ENCODE peak calls at places on chromosomes 3 and 15, in ten cellular contexts. T, L, M, P, J, W, F, B, N and Q are unnamed samples.
A peak's percentile ranks its signal among the peaks of the same experiment; 100 is the strongest.

GRCh38 chr15:74889390-74889881 is 406 bp upstream of the MPI start:
- DNase-seq in P (no peak), N (no peak), W (peak; percentile 75), L (no peak), M (peak; percentile 56), B (peak; percentile 82), J (peak; percentile 63), F (peak; percentile 61), T (peak; percentile 53), Q (no peak)

GRCh38 chr3:4722103-4722502 is 229.0 kb downstream of the ITPR1 start:
- DNase-seq in N (peak; percentile 91), L (no peak), P (peak; percentile 21), W (no peak), J (peak; percentile 56), T (peak; percentile 74), M (peak; percentile 66), B (peak; percentile 76), F (peak; percentile 36), Q (peak; percentile 36)

GRCh38 chr15:79978694-79979519 is 7.9 kb upstream of the BCL2A1 start:
- DNase-seq in N (no peak), P (no peak), B (peak; percentile 42), W (no peak), L (no peak), M (peak; percentile 49), T (peak; percentile 73), F (no peak), J (no peak), Q (no peak)

GRCh38 chr15:57565326-57565725 is 26.4 kb upstream of the MYZAP start:
- DNase-seq in B (no peak), F (no peak), P (no peak), W (no peak), T (peak; percentile 53), L (peak; percentile 11), M (no peak), J (no peak), N (no peak), Q (no peak)

GRCh38 chr3:27607370-27607769 is 114.8 kb downstream of the EOMES start:
- DNase-seq in T (no peak), N (peak; percentile 49), P (no peak), M (no peak), F (peak; percentile 52), B (no peak), W (no peak), L (no peak), J (no peak), Q (no peak)

GRCh38 chr3:14125193-14126016 is 553 bp downstream of the TMEM43 start:
- DNase-seq in J (peak; percentile 72), W (peak; percentile 88), L (peak; percentile 60), P (no peak), B (peak; percentile 90), M (peak; percentile 69), N (peak; percentile 94), T (peak; percentile 67), F (peak; percentile 71), Q (peak; percentile 33)

GRCh38 chr3:176807938-176808337 is 389.3 kb downstream of the TBL1XR1 start:
- DNase-seq in F (no peak), M (no peak), B (no peak), W (no peak), N (no peak), J (no peak), L (no peak), T (no peak), P (no peak), Q (no peak)

GRCh38 chr3:15877813-15878212 is 80.0 kb upstream of the ANKRD28 start:
- DNase-seq in J (no peak), L (no peak), P (no peak), T (no peak), W (no peak), B (no peak), F (no peak), N (no peak), M (no peak), Q (no peak)

GRCh38 chr3:184737063-184737462 is 25.2 kb upstream of the MAGEF1 start:
- DNase-seq in N (no peak), F (no peak), B (peak; percentile 4), M (no peak), J (no peak), P (no peak), L (no peak), W (no peak), T (no peak), Q (no peak)

GRCh38 chr15:101250931-101251829 is 668 bp downstream of the CHSY1 start:
- DNase-seq in B (peak; percentile 50), T (peak; percentile 37), L (no peak), P (no peak), M (peak; percentile 30), N (no peak), W (peak; percentile 76), J (no peak), F (peak; percentile 80), Q (no peak)

GRCh38 chr15:63877713-63878271 is 44.0 kb upstream of the HERC1 start:
- DNase-seq in J (no peak), B (no peak), P (no peak), N (no peak), M (no peak), F (no peak), W (no peak), T (no peak), L (no peak), Q (no peak)

GRCh38 chr3:12993022-12993622 is 80.1 kb downstream of the IQSEC1 start:
- DNase-seq in B (peak; percentile 54), M (peak; percentile 69), J (no peak), P (no peak), N (no peak), W (no peak), L (no peak), F (peak; percentile 76), T (no peak), Q (no peak)

GRCh38 chr3:161366067-161366466 is 5.2 kb downstream of the SPTSSB start:
- DNase-seq in T (no peak), L (no peak), B (no peak), J (no peak), M (no peak), P (no peak), W (no peak), N (no peak), F (no peak), Q (no peak)

GRCh38 chr3:78814893-78815562 is 952.8 kb downstream of the ROBO1 start:
- DNase-seq in P (no peak), B (no peak), F (no peak), W (no peak), M (no peak), N (no peak), J (no peak), T (no peak), L (no peak), Q (no peak)

GRCh38 chr3:165683947-165684346 is 153.3 kb downstream of the BCHE start:
- DNase-seq in L (no peak), M (no peak), B (no peak), N (no peak), T (no peak), J (no peak), P (no peak), W (no peak), F (no peak), Q (no peak)

GRCh38 chr15:36778516-36778915 is 199.1 kb downstream of the CDIN1 start:
- DNase-seq in F (no peak), B (no peak), W (no peak), J (no peak), N (peak; percentile 60), M (no peak), L (no peak), T (no peak), P (no peak), Q (no peak)

GRCh38 chr3:29022976-29023375 is 257.9 kb upstream of the RBMS3 start:
- DNase-seq in J (no peak), F (no peak), M (no peak), B (no peak), L (no peak), T (no peak), P (no peak), N (no peak), W (no peak), Q (no peak)

GRCh38 chr15:99504823-99505551 is 60.8 kb upstream of the MEF2A start:
- DNase-seq in F (peak; percentile 43), B (no peak), W (no peak), T (no peak), N (peak; percentile 11), J (no peak), M (no peak), L (no peak), P (no peak), Q (no peak)